ENCODE peak calls at places on chromosome 4, in nine cellular contexts. J is ACHN; G is lower lobe of right lung; Q is epithelial cell of prostate; O is NCI-H1930; S is T-helper 9 cell; W is activated naive CD8-positive, alpha-beta T cell treated with anti-CD3 and anti-CD28 coated beads, Interleukin-2, amount 50 U/mL, for 16 hours; N is NCI-H226; Y is GM23338. T is an unnamed sample.

GRCh38 chr4:8356856-8357255 is 83.7 kb downstream of the ACOX3 start:
- DNase-seq in S (no peak), J (no peak), Q (no peak), W (no peak), N (no peak), Y (no peak), O (no peak), G (no peak), T (no peak)

GRCh38 chr4:140568507-140569306 is at the start of gene UCP1:
- DNase-seq in G (peak), O (no peak), W (no peak), Q (no peak), J (peak), Y (peak), N (no peak), S (no peak), T (peak)

GRCh38 chr4:169185133-169185956 is 85.4 kb downstream of the SH3RF1 start:
- DNase-seq in W (no peak), G (no peak), O (no peak), Q (no peak), Y (no peak), J (no peak), S (no peak), N (peak), T (no peak)

GRCh38 chr4:10091531-10092181 is 24.9 kb downstream of the WDR1 start:
- DNase-seq in W (no peak), O (no peak), S (no peak), G (peak), Y (no peak), J (no peak), Q (no peak), N (no peak), T (no peak)

GRCh38 chr4:161350946-161351345 is 812.9 kb downstream of the FSTL5 start:
- DNase-seq in S (no peak), Y (no peak), W (no peak), Q (no peak), J (no peak), N (no peak), G (no peak), O (no peak), T (no peak)

GRCh38 chr4:176799653-176800052 is 6.9 kb upstream of the VEGFC start:
- DNase-seq in O (no peak), W (no peak), Y (no peak), N (peak), J (no peak), Q (no peak), S (no peak), G (no peak), T (no peak)

GRCh38 chr4:52925531-52925968 is 63.4 kb downstream of the RASL11B start:
- DNase-seq in Y (peak), S (no peak), Q (no peak), O (peak), N (no peak), G (no peak), W (no peak), J (no peak), T (no peak)

GRCh38 chr4:144648042-144648441 is 2.1 kb downstream of the HHIP start:
- DNase-seq in Y (peak), N (no peak), O (no peak), W (no peak), G (no peak), J (no peak), Q (no peak), S (no peak), T (no peak)

GRCh38 chr4:156968479-156968984 is 3.1 kb downstream of the PDGFC start:
- DNase-seq in S (no peak), Y (peak), O (peak), W (no peak), Q (no peak), G (peak), N (peak), J (peak), T (peak)

GRCh38 chr4:57102050-57102564 is 8.1 kb downstream of the IGFBP7 start:
- DNase-seq in G (no peak), N (no peak), S (no peak), Y (no peak), J (peak), Q (no peak), W (no peak), O (no peak), T (no peak)

GRCh38 chr4:15331930-15332329 is 95.9 kb upstream of the C1QTNF7 start:
- DNase-seq in W (no peak), O (no peak), Q (no peak), N (no peak), S (no peak), Y (no peak), G (no peak), J (no peak), T (no peak)

GRCh38 chr4:139030614-139031235 is 15.1 kb downstream of the NOCT start:
- DNase-seq in O (peak), N (peak), J (peak), W (peak), G (no peak), Q (peak), S (peak), Y (peak), T (peak)

GRCh38 chr4:126364290-126364978 is 1049.7 kb downstream of the FAT4 start:
- DNase-seq in O (no peak), N (no peak), S (no peak), W (no peak), J (no peak), G (no peak), Y (no peak), Q (no peak), T (no peak)

GRCh38 chr4:106585920-106586349 is 217.4 kb upstream of the GIMD1 start:
- DNase-seq in Q (no peak), N (peak), J (no peak), G (no peak), W (no peak), S (no peak), Y (no peak), O (no peak), T (no peak)

GRCh38 chr4:23873717-23874535 is 15.9 kb downstream of the PPARGC1A start:
- DNase-seq in Q (no peak), O (no peak), W (no peak), G (no peak), S (no peak), Y (no peak), N (no peak), J (no peak), T (no peak)

GRCh38 chr4:173524218-173525117 is 5.6 kb downstream of the HAND2 start:
- DNase-seq in J (no peak), O (no peak), G (no peak), Q (no peak), W (no peak), S (no peak), N (no peak), Y (peak), T (no peak)

GRCh38 chr4:104677122-104677521 is 182.4 kb upstream of the CXXC4 start:
- DNase-seq in N (no peak), Y (peak), S (no peak), O (no peak), J (no peak), Q (no peak), W (no peak), G (no peak), T (peak)

GRCh38 chr4:11914406-11914805 is 485.7 kb upstream of the HS3ST1 start:
- DNase-seq in N (no peak), W (no peak), S (no peak), Y (peak), G (no peak), J (no peak), Q (no peak), O (no peak), T (peak)

GRCh38 chr4:139175647-139176298 is 1.2 kb downstream of the ELF2 start:
- DNase-seq in G (no peak), Y (no peak), W (no peak), O (no peak), N (no peak), S (no peak), Q (no peak), J (no peak), T (peak)

GRCh38 chr4:87838207-87838606 is 5.4 kb downstream of the MEPE start:
- DNase-seq in O (no peak), Q (no peak), J (peak), Y (peak), G (no peak), S (no peak), N (no peak), W (no peak), T (peak)

GRCh38 chr4:41108481-41108880 is 105.9 kb downstream of the APBB2 start:
- DNase-seq in Y (no peak), Q (no peak), J (no peak), S (no peak), O (no peak), W (no peak), G (no peak), N (no peak), T (no peak)

GRCh38 chr4:23237771-23238170 is 545.0 kb downstream of the GBA3 start:
- DNase-seq in Y (no peak), S (no peak), W (no peak), N (no peak), J (peak), G (no peak), Q (no peak), O (no peak), T (no peak)

GRCh38 chr4:79249879-79250503 is 75.9 kb downstream of the NAA11 start:
- DNase-seq in W (no peak), S (no peak), O (no peak), J (no peak), N (no peak), Q (no peak), Y (no peak), G (no peak), T (no peak)

T was measured in iPS-NIHi11.